ENCODE peak calls at places on chromosomes 1 and 21, in four cellular contexts. One of them, this sample, is unnamed.

GRCh38 chr1:227094249-227094966 is 154.3 kb downstream of the COQ8A start:
- DNase-seq in K562: no peak
- DNase-seq in GM12878: no peak
- DNase-seq in H1: no peak
- DNase-seq in this sample: peak

GRCh38 chr1:151828931-151829330 is 2.7 kb downstream of the RORC start:
- DNase-seq in K562: peak
- DNase-seq in H1: no peak
- DNase-seq in GM12878: no peak
- DNase-seq in this sample: no peak

GRCh38 chr1:174880171-174880570 is 119.6 kb upstream of the CACYBP start:
- DNase-seq in GM12878: no peak
- DNase-seq in H1: no peak
- DNase-seq in K562: no peak
- DNase-seq in this sample: no peak

GRCh38 chr1:196078691-196079090 is 529.5 kb downstream of the KCNT2 start:
- DNase-seq in H1: no peak
- DNase-seq in K562: no peak
- DNase-seq in GM12878: no peak
- DNase-seq in this sample: no peak

GRCh38 chr1:45887156-45887842 is 83.9 kb downstream of the MAST2 start:
- DNase-seq in GM12878: no peak
- DNase-seq in H1: no peak
- DNase-seq in K562: no peak
- DNase-seq in this sample: peak

GRCh38 chr21:27346041-27346448 is 379.2 kb upstream of the ADAMTS5 start:
- DNase-seq in GM12878: no peak
- DNase-seq in H1: no peak
- DNase-seq in K562: no peak
- DNase-seq in this sample: no peak

GRCh38 chr1:213201380-213202155 is 150.5 kb downstream of the RPS6KC1 start:
- DNase-seq in GM12878: no peak
- DNase-seq in K562: no peak
- DNase-seq in H1: no peak
- DNase-seq in this sample: no peak

GRCh38 chr1:202107321-202107761 is 15.4 kb upstream of the GPR37L1 start:
- DNase-seq in GM12878: no peak
- DNase-seq in K562: no peak
- DNase-seq in H1: no peak
- DNase-seq in this sample: no peak

GRCh38 chr21:38505654-38506523 is 7.6 kb upstream of the ERG start:
- DNase-seq in GM12878: no peak
- DNase-seq in H1: peak
- DNase-seq in K562: no peak
- DNase-seq in this sample: peak

GRCh38 chr1:168643152-168643551 is 66.7 kb downstream of the XCL1 start:
- DNase-seq in H1: no peak
- DNase-seq in GM12878: no peak
- DNase-seq in K562: no peak
- DNase-seq in this sample: no peak

GRCh38 chr1:156767879-156768608 is 709 bp downstream of the PRCC start:
- DNase-seq in K562: peak
- DNase-seq in H1: no peak
- DNase-seq in GM12878: no peak
- DNase-seq in this sample: no peak

GRCh38 chr1:43267291-43267805 is 2.4 kb upstream of the TMEM125 start:
- DNase-seq in GM12878: no peak
- DNase-seq in H1: no peak
- DNase-seq in K562: no peak
- DNase-seq in this sample: no peak

GRCh38 chr1:9538669-9539164 is 548 bp upstream of the SLC25A33 start:
- DNase-seq in K562: no peak
- DNase-seq in GM12878: no peak
- DNase-seq in H1: no peak
- DNase-seq in this sample: no peak

GRCh38 chr1:94660994-94661393 is 119.4 kb upstream of the F3 start:
- DNase-seq in K562: no peak
- DNase-seq in GM12878: no peak
- DNase-seq in H1: peak
- DNase-seq in this sample: no peak

GRCh38 chr1:5975133-5975880 is 16.9 kb downstream of the NPHP4 start:
- DNase-seq in K562: no peak
- DNase-seq in GM12878: no peak
- DNase-seq in H1: no peak
- DNase-seq in this sample: peak

GRCh38 chr1:197632651-197633050 is 142.6 kb downstream of the DENND1B start:
- DNase-seq in K562: no peak
- DNase-seq in GM12878: no peak
- DNase-seq in H1: no peak
- DNase-seq in this sample: no peak

GRCh38 chr1:59155326-59155725 is 141.6 kb upstream of the FGGY start:
- DNase-seq in H1: no peak
- DNase-seq in K562: no peak
- DNase-seq in GM12878: no peak
- DNase-seq in this sample: no peak

GRCh38 chr1:1255078-1255477 is 8.6 kb upstream of the C1QTNF12 start:
- DNase-seq in H1: no peak
- DNase-seq in GM12878: no peak
- DNase-seq in K562: no peak
- DNase-seq in this sample: no peak

GRCh38 chr1:185739967-185740366 is 5.8 kb downstream of the HMCN1 start:
- DNase-seq in GM12878: no peak
- DNase-seq in H1: no peak
- DNase-seq in K562: no peak
- DNase-seq in this sample: no peak

GRCh38 chr1:71908313-71908712 is 374.0 kb downstream of the NEGR1 start:
- DNase-seq in K562: no peak
- DNase-seq in H1: no peak
- DNase-seq in GM12878: no peak
- DNase-seq in this sample: no peak

GRCh38 chr1:184771190-184771691 is 16.6 kb upstream of the EDEM3 start:
- DNase-seq in H1: no peak
- DNase-seq in GM12878: no peak
- DNase-seq in K562: peak
- DNase-seq in this sample: no peak

GRCh38 chr21:31744162-31744800 is 12.4 kb upstream of the SCAF4 start:
- DNase-seq in K562: no peak
- DNase-seq in H1: no peak
- DNase-seq in GM12878: no peak
- DNase-seq in this sample: no peak

GRCh38 chr21:38747796-38748195 is 57.9 kb upstream of the ETS2 start:
- DNase-seq in H1: no peak
- DNase-seq in K562: no peak
- DNase-seq in GM12878: no peak
- DNase-seq in this sample: no peak

GRCh38 chr1:80245813-80246212 is 1239.3 kb upstream of the ADGRL4 start:
- DNase-seq in H1: no peak
- DNase-seq in K562: no peak
- DNase-seq in GM12878: no peak
- DNase-seq in this sample: no peak

GRCh38 chr21:36478207-36478701 is 1.7 kb downstream of the CLDN14 start:
- DNase-seq in GM12878: no peak
- DNase-seq in H1: no peak
- DNase-seq in K562: no peak
- DNase-seq in this sample: no peak

GRCh38 chr1:165795894-165796293 is 27.2 kb upstream of the TMCO1 start:
- DNase-seq in GM12878: no peak
- DNase-seq in K562: no peak
- DNase-seq in H1: no peak
- DNase-seq in this sample: no peak

GRCh38 chr1:214957330-214958137 is 125.0 kb upstream of the KCNK2 start:
- DNase-seq in K562: no peak
- DNase-seq in GM12878: no peak
- DNase-seq in H1: no peak
- DNase-seq in this sample: no peak

GRCh38 chr1:201255470-201256362 is 27.6 kb upstream of the PKP1 start:
- DNase-seq in GM12878: no peak
- DNase-seq in K562: no peak
- DNase-seq in H1: no peak
- DNase-seq in this sample: no peak

GRCh38 chr1:77273891-77274290 is 7.9 kb upstream of the AK5 start:
- DNase-seq in GM12878: no peak
- DNase-seq in H1: no peak
- DNase-seq in K562: no peak
- DNase-seq in this sample: no peak

GRCh38 chr1:50427818-50428779 is 4.9 kb upstream of the DMRTA2 start:
- DNase-seq in GM12878: no peak
- DNase-seq in H1: no peak
- DNase-seq in K562: no peak
- DNase-seq in this sample: no peak

GRCh38 chr1:96233422-96233821 is 488.2 kb upstream of the PTBP2 start:
- DNase-seq in GM12878: no peak
- DNase-seq in H1: no peak
- DNase-seq in K562: no peak
- DNase-seq in this sample: no peak

GRCh38 chr1:96234299-96234698 is 487.3 kb upstream of the PTBP2 start:
- DNase-seq in H1: no peak
- DNase-seq in K562: no peak
- DNase-seq in GM12878: no peak
- DNase-seq in this sample: peak

GRCh38 chr1:96238426-96238825 is 483.2 kb upstream of the PTBP2 start:
- DNase-seq in H1: no peak
- DNase-seq in K562: no peak
- DNase-seq in GM12878: no peak
- DNase-seq in this sample: no peak

GRCh38 chr1:96240438-96240837 is 481.1 kb upstream of the PTBP2 start:
- DNase-seq in K562: no peak
- DNase-seq in GM12878: no peak
- DNase-seq in H1: no peak
- DNase-seq in this sample: no peak

DNA sequence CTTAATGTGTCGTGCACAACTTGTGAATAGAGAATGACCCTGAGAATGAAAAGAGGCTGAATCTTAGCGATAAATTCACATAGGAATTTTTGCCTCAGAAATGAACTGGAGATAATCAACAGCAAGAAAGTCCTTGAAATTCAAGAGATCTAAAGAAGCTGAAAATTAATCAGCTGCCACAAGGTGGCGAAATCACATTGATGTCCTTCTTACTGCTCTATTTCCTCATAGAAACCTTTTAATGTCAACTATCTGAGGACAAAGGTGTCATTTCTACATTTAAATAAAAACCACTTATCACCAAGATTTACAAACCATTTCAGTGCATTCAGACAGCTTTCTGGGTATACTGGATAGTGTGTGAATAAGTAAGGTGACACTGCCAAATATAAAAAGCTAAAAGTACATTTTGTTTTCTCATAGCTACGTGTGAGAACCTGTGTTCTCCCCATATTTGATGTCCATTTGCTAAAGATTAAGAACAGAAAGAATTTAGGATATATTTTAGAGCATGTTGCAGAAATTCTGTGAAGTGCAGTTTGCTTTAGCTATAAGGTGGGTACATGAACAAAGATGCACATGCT is 485.3 kb upstream of the PTBP2 start:
- DNase-seq in H1: no peak
- DNase-seq in K562: peak
- DNase-seq in GM12878: no peak
- DNase-seq in this sample: peak
- TF ChIP-seq POLR2AphosphoS5 in H1: no peak
- TF ChIP-seq POLR2AphosphoS5 in K562: no peak
- TF ChIP-seq POLR2AphosphoS5 in GM12878: no peak
- TF ChIP-seq POLR2AphosphoS5 in this sample: no peak

DNA sequence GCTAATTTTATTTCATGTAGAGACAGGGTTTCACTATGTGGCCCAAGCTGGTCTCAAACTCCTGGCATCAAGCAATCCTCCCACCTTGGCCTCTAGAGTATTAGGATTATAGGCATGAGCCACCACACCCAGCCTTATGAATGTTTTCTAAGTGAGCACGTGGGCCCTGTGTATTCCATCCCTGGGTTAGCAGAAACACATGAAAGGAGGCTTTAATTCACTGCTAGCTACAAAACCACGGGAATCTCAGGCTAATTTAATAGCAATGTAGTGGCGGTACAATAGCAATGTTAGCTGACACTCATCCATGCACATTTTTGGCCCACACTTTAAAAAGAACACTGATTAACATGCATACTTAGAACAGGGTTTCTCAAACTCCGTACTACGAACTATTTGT is 32.0 kb downstream of the VTCN1 start:
- DNase-seq in GM12878: no peak
- DNase-seq in K562: no peak
- DNase-seq in H1: no peak
- DNase-seq in this sample: no peak
- TF ChIP-seq HDAC6 in GM12878: no peak
- TF ChIP-seq HDAC6 in K562: no peak
- TF ChIP-seq HDAC6 in H1: no peak
- TF ChIP-seq HDAC6 in this sample: no peak

GRCh38 chr1:107450899-107451664 is 310.2 kb downstream of the NTNG1 start:
- DNase-seq in H1: no peak
- DNase-seq in GM12878: peak
- DNase-seq in K562: no peak
- DNase-seq in this sample: no peak
- TF ChIP-seq POLR2AphosphoS5 in H1: no peak
- TF ChIP-seq POLR2AphosphoS5 in GM12878: peak
- TF ChIP-seq POLR2AphosphoS5 in K562: no peak
- TF ChIP-seq POLR2AphosphoS5 in this sample: no peak

DNA sequence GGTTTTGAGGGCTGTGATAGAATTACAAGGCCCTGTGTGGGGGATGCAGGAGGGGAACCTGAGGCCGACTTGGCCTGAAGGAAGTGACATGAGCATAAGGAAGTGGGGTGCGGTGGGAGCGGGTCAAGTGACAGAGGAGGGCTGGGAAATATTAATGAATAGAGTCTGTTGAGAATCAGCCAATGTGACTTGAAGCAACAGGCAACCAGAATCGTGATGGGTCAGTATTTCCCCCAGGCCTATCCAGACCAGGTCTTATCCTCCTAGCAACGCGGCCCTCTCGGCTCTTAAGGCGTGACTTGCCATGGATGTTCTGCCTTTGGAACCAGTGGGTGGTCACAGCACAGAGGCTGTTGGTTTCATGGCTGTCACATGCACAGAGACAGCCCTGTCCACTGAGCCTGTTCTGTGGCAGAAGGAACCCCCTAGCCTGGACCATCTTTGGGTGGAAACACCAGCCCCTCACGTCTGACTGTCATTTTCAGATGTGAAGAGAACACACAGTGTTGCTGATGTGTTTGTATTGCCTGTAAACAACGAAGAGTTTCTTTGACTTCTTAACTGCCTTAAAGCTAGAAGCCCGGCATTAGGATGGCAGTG is 468.8 kb downstream of the CAMTA1 start:
- DNase-seq in GM12878: no peak
- DNase-seq in K562: no peak
- DNase-seq in H1: no peak
- DNase-seq in this sample: no peak
- TF ChIP-seq HDAC6 in GM12878: no peak
- TF ChIP-seq HDAC6 in K562: no peak
- TF ChIP-seq HDAC6 in H1: no peak
- TF ChIP-seq HDAC6 in this sample: no peak

GRCh38 chr1:47650205-47650604 is 212.4 kb downstream of the FOXD2 start:
- DNase-seq in K562: no peak
- DNase-seq in GM12878: no peak
- DNase-seq in H1: no peak
- DNase-seq in this sample: no peak
- TF ChIP-seq POLR2AphosphoS5 in K562: no peak
- TF ChIP-seq POLR2AphosphoS5 in GM12878: no peak
- TF ChIP-seq POLR2AphosphoS5 in H1: no peak
- TF ChIP-seq POLR2AphosphoS5 in this sample: no peak

This sample was measured in HepG2.